ENCODE peak calls at places on chromosomes 7 and 10, in nine cellular contexts. One of them, this sample, is unnamed.

GRCh38 chr7:50342616-50343114 is 38.1 kb downstream of the IKZF1 start:
- DNase-seq in CD8-positive, alpha-beta memory T cell: peak; percentile 61
- DNase-seq in GM12864: no peak
- DNase-seq in myocyte: peak; percentile 10
- DNase-seq in activated CD8-positive, alpha-beta memory T cell treated with anti-CD3 and anti-CD28 coated beads for 48 hours: no peak
- DNase-seq in AG08396: no peak
- DNase-seq in OCI-M1: no peak
- DNase-seq in activated CD4-positive, alpha-beta T cell treated with anti-CD3 and anti-CD28 coated beads, Interleukin-2, amount 10 ng/mL, durations not matched to agents 7 days and 5 days: peak; percentile 57
- DNase-seq in left lobe of liver: no peak
- DNase-seq in this sample: no peak

GRCh38 chr10:129560355-129560754 is 93.3 kb downstream of the MGMT start:
- DNase-seq in left lobe of liver: peak; percentile 67
- DNase-seq in activated CD8-positive, alpha-beta memory T cell treated with anti-CD3 and anti-CD28 coated beads for 48 hours: no peak
- DNase-seq in OCI-M1: no peak
- DNase-seq in CD8-positive, alpha-beta memory T cell: no peak
- DNase-seq in activated CD4-positive, alpha-beta T cell treated with anti-CD3 and anti-CD28 coated beads, Interleukin-2, amount 10 ng/mL, durations not matched to agents 7 days and 5 days: no peak
- DNase-seq in myocyte: no peak
- DNase-seq in AG08396: no peak
- DNase-seq in GM12864: no peak
- DNase-seq in this sample: no peak

GRCh38 chr7:90804370-90804769 is 208.2 kb downstream of the CDK14 start:
- DNase-seq in CD8-positive, alpha-beta memory T cell: no peak
- DNase-seq in myocyte: no peak
- DNase-seq in OCI-M1: no peak
- DNase-seq in activated CD4-positive, alpha-beta T cell treated with anti-CD3 and anti-CD28 coated beads, Interleukin-2, amount 10 ng/mL, durations not matched to agents 7 days and 5 days: no peak
- DNase-seq in left lobe of liver: no peak
- DNase-seq in GM12864: no peak
- DNase-seq in AG08396: no peak
- DNase-seq in activated CD8-positive, alpha-beta memory T cell treated with anti-CD3 and anti-CD28 coated beads for 48 hours: no peak
- DNase-seq in this sample: no peak

GRCh38 chr7:27143950-27144798 is 693 bp upstream of the HOXA5 start:
- DNase-seq in activated CD8-positive, alpha-beta memory T cell treated with anti-CD3 and anti-CD28 coated beads for 48 hours: no peak
- DNase-seq in OCI-M1: no peak
- DNase-seq in AG08396: no peak
- DNase-seq in myocyte: no peak
- DNase-seq in activated CD4-positive, alpha-beta T cell treated with anti-CD3 and anti-CD28 coated beads, Interleukin-2, amount 10 ng/mL, durations not matched to agents 7 days and 5 days: no peak
- DNase-seq in left lobe of liver: peak; percentile 6
- DNase-seq in GM12864: no peak
- DNase-seq in CD8-positive, alpha-beta memory T cell: no peak
- DNase-seq in this sample: no peak

GRCh38 chr10:124149681-124150080 is 56.3 kb upstream of the CHST15 start:
- DNase-seq in myocyte: no peak
- DNase-seq in left lobe of liver: no peak
- DNase-seq in CD8-positive, alpha-beta memory T cell: no peak
- DNase-seq in activated CD4-positive, alpha-beta T cell treated with anti-CD3 and anti-CD28 coated beads, Interleukin-2, amount 10 ng/mL, durations not matched to agents 7 days and 5 days: peak; percentile 12
- DNase-seq in activated CD8-positive, alpha-beta memory T cell treated with anti-CD3 and anti-CD28 coated beads for 48 hours: no peak
- DNase-seq in AG08396: no peak
- DNase-seq in OCI-M1: no peak
- DNase-seq in GM12864: no peak
- DNase-seq in this sample: no peak

GRCh38 chr10:190216-190615 is 55.0 kb downstream of the ZMYND11 start:
- DNase-seq in activated CD8-positive, alpha-beta memory T cell treated with anti-CD3 and anti-CD28 coated beads for 48 hours: no peak
- DNase-seq in activated CD4-positive, alpha-beta T cell treated with anti-CD3 and anti-CD28 coated beads, Interleukin-2, amount 10 ng/mL, durations not matched to agents 7 days and 5 days: no peak
- DNase-seq in left lobe of liver: no peak
- DNase-seq in OCI-M1: no peak
- DNase-seq in GM12864: no peak
- DNase-seq in myocyte: no peak
- DNase-seq in CD8-positive, alpha-beta memory T cell: no peak
- DNase-seq in AG08396: no peak
- DNase-seq in this sample: no peak

GRCh38 chr10:10826125-10826524 is 191.5 kb upstream of the CELF2 start:
- DNase-seq in OCI-M1: no peak
- DNase-seq in CD8-positive, alpha-beta memory T cell: no peak
- DNase-seq in GM12864: no peak
- DNase-seq in activated CD8-positive, alpha-beta memory T cell treated with anti-CD3 and anti-CD28 coated beads for 48 hours: no peak
- DNase-seq in AG08396: no peak
- DNase-seq in myocyte: peak; percentile 20
- DNase-seq in left lobe of liver: no peak
- DNase-seq in activated CD4-positive, alpha-beta T cell treated with anti-CD3 and anti-CD28 coated beads, Interleukin-2, amount 10 ng/mL, durations not matched to agents 7 days and 5 days: no peak
- DNase-seq in this sample: peak; percentile 17

GRCh38 chr10:120891367-120891766 is 40.2 kb downstream of the WDR11 start:
- DNase-seq in GM12864: no peak
- DNase-seq in myocyte: no peak
- DNase-seq in activated CD4-positive, alpha-beta T cell treated with anti-CD3 and anti-CD28 coated beads, Interleukin-2, amount 10 ng/mL, durations not matched to agents 7 days and 5 days: no peak
- DNase-seq in CD8-positive, alpha-beta memory T cell: no peak
- DNase-seq in AG08396: no peak
- DNase-seq in activated CD8-positive, alpha-beta memory T cell treated with anti-CD3 and anti-CD28 coated beads for 48 hours: no peak
- DNase-seq in left lobe of liver: no peak
- DNase-seq in OCI-M1: peak; percentile 32
- DNase-seq in this sample: peak; percentile 11

GRCh38 chr7:147485660-147486210 is 1104.8 kb upstream of the C7orf33 start:
- DNase-seq in activated CD4-positive, alpha-beta T cell treated with anti-CD3 and anti-CD28 coated beads, Interleukin-2, amount 10 ng/mL, durations not matched to agents 7 days and 5 days: no peak
- DNase-seq in left lobe of liver: no peak
- DNase-seq in CD8-positive, alpha-beta memory T cell: no peak
- DNase-seq in AG08396: no peak
- DNase-seq in myocyte: no peak
- DNase-seq in OCI-M1: no peak
- DNase-seq in activated CD8-positive, alpha-beta memory T cell treated with anti-CD3 and anti-CD28 coated beads for 48 hours: no peak
- DNase-seq in GM12864: no peak
- DNase-seq in this sample: no peak

GRCh38 chr10:12707461-12708185 is 293.9 kb downstream of the CCDC3 start:
- DNase-seq in AG08396: peak; percentile 53
- DNase-seq in activated CD8-positive, alpha-beta memory T cell treated with anti-CD3 and anti-CD28 coated beads for 48 hours: no peak
- DNase-seq in activated CD4-positive, alpha-beta T cell treated with anti-CD3 and anti-CD28 coated beads, Interleukin-2, amount 10 ng/mL, durations not matched to agents 7 days and 5 days: peak; percentile 12
- DNase-seq in CD8-positive, alpha-beta memory T cell: no peak
- DNase-seq in OCI-M1: peak; percentile 70
- DNase-seq in left lobe of liver: peak; percentile 21
- DNase-seq in myocyte: peak; percentile 64
- DNase-seq in GM12864: no peak
- DNase-seq in this sample: peak; percentile 63

GRCh38 chr7:18345641-18346234 is 149.8 kb upstream of the HDAC9 start:
- DNase-seq in GM12864: no peak
- DNase-seq in OCI-M1: peak; percentile 70
- DNase-seq in CD8-positive, alpha-beta memory T cell: peak; percentile 13
- DNase-seq in AG08396: peak; percentile 5
- DNase-seq in activated CD4-positive, alpha-beta T cell treated with anti-CD3 and anti-CD28 coated beads, Interleukin-2, amount 10 ng/mL, durations not matched to agents 7 days and 5 days: peak; percentile 37
- DNase-seq in left lobe of liver: no peak
- DNase-seq in activated CD8-positive, alpha-beta memory T cell treated with anti-CD3 and anti-CD28 coated beads for 48 hours: no peak
- DNase-seq in myocyte: peak; percentile 64
- DNase-seq in this sample: peak; percentile 36

GRCh38 chr10:8279598-8279997 is 225.1 kb downstream of the GATA3 start:
- DNase-seq in OCI-M1: no peak
- DNase-seq in left lobe of liver: no peak
- DNase-seq in myocyte: no peak
- DNase-seq in GM12864: no peak
- DNase-seq in AG08396: peak; percentile 11
- DNase-seq in activated CD8-positive, alpha-beta memory T cell treated with anti-CD3 and anti-CD28 coated beads for 48 hours: no peak
- DNase-seq in activated CD4-positive, alpha-beta T cell treated with anti-CD3 and anti-CD28 coated beads, Interleukin-2, amount 10 ng/mL, durations not matched to agents 7 days and 5 days: no peak
- DNase-seq in CD8-positive, alpha-beta memory T cell: no peak
- DNase-seq in this sample: peak; percentile 35

GRCh38 chr7:30888783-30889182 is 22.9 kb upstream of the AQP1 start:
- DNase-seq in activated CD8-positive, alpha-beta memory T cell treated with anti-CD3 and anti-CD28 coated beads for 48 hours: no peak
- DNase-seq in CD8-positive, alpha-beta memory T cell: no peak
- DNase-seq in OCI-M1: no peak
- DNase-seq in activated CD4-positive, alpha-beta T cell treated with anti-CD3 and anti-CD28 coated beads, Interleukin-2, amount 10 ng/mL, durations not matched to agents 7 days and 5 days: no peak
- DNase-seq in AG08396: peak; percentile 88
- DNase-seq in myocyte: peak; percentile 86
- DNase-seq in left lobe of liver: no peak
- DNase-seq in GM12864: no peak
- DNase-seq in this sample: peak; percentile 92

GRCh38 chr7:150514748-150515222 is at the start of gene GIMAP7:
- DNase-seq in GM12864: peak; percentile 35
- DNase-seq in activated CD4-positive, alpha-beta T cell treated with anti-CD3 and anti-CD28 coated beads, Interleukin-2, amount 10 ng/mL, durations not matched to agents 7 days and 5 days: peak; percentile 86
- DNase-seq in left lobe of liver: no peak
- DNase-seq in OCI-M1: no peak
- DNase-seq in myocyte: no peak
- DNase-seq in CD8-positive, alpha-beta memory T cell: peak; percentile 84
- DNase-seq in AG08396: no peak
- DNase-seq in activated CD8-positive, alpha-beta memory T cell treated with anti-CD3 and anti-CD28 coated beads for 48 hours: no peak
- DNase-seq in this sample: no peak

GRCh38 chr7:115851291-115851690 is 179.3 kb downstream of the TFEC start:
- DNase-seq in myocyte: peak; percentile 57
- DNase-seq in activated CD4-positive, alpha-beta T cell treated with anti-CD3 and anti-CD28 coated beads, Interleukin-2, amount 10 ng/mL, durations not matched to agents 7 days and 5 days: no peak
- DNase-seq in OCI-M1: peak; percentile 72
- DNase-seq in left lobe of liver: no peak
- DNase-seq in GM12864: peak; percentile 3
- DNase-seq in AG08396: peak; percentile 10
- DNase-seq in activated CD8-positive, alpha-beta memory T cell treated with anti-CD3 and anti-CD28 coated beads for 48 hours: no peak
- DNase-seq in CD8-positive, alpha-beta memory T cell: no peak
- DNase-seq in this sample: peak; percentile 28

GRCh38 chr7:155291045-155291530 is 6.6 kb upstream of the INSIG1 start:
- DNase-seq in AG08396: peak; percentile 68
- DNase-seq in activated CD8-positive, alpha-beta memory T cell treated with anti-CD3 and anti-CD28 coated beads for 48 hours: peak; percentile 9
- DNase-seq in CD8-positive, alpha-beta memory T cell: no peak
- DNase-seq in left lobe of liver: peak; percentile 47
- DNase-seq in GM12864: no peak
- DNase-seq in activated CD4-positive, alpha-beta T cell treated with anti-CD3 and anti-CD28 coated beads, Interleukin-2, amount 10 ng/mL, durations not matched to agents 7 days and 5 days: no peak
- DNase-seq in myocyte: peak; percentile 91
- DNase-seq in OCI-M1: peak; percentile 14
- DNase-seq in this sample: peak; percentile 77

GRCh38 chr10:1202343-1202742 is 146.2 kb downstream of the WDR37 start:
- DNase-seq in CD8-positive, alpha-beta memory T cell: no peak
- DNase-seq in left lobe of liver: no peak
- DNase-seq in myocyte: no peak
- DNase-seq in AG08396: no peak
- DNase-seq in GM12864: no peak
- DNase-seq in OCI-M1: no peak
- DNase-seq in activated CD8-positive, alpha-beta memory T cell treated with anti-CD3 and anti-CD28 coated beads for 48 hours: no peak
- DNase-seq in activated CD4-positive, alpha-beta T cell treated with anti-CD3 and anti-CD28 coated beads, Interleukin-2, amount 10 ng/mL, durations not matched to agents 7 days and 5 days: no peak
- DNase-seq in this sample: no peak

GRCh38 chr10:8037199-8037801 is 17.2 kb upstream of the GATA3 start:
- DNase-seq in GM12864: no peak
- DNase-seq in AG08396: no peak
- DNase-seq in activated CD4-positive, alpha-beta T cell treated with anti-CD3 and anti-CD28 coated beads, Interleukin-2, amount 10 ng/mL, durations not matched to agents 7 days and 5 days: no peak
- DNase-seq in CD8-positive, alpha-beta memory T cell: peak; percentile 6
- DNase-seq in OCI-M1: no peak
- DNase-seq in myocyte: no peak
- DNase-seq in left lobe of liver: no peak
- DNase-seq in activated CD8-positive, alpha-beta memory T cell treated with anti-CD3 and anti-CD28 coated beads for 48 hours: no peak
- DNase-seq in this sample: peak; percentile 14

GRCh38 chr7:121305109-121305508 is 23.7 kb upstream of the WNT16 start:
- DNase-seq in CD8-positive, alpha-beta memory T cell: no peak
- DNase-seq in AG08396: peak; percentile 22
- DNase-seq in activated CD8-positive, alpha-beta memory T cell treated with anti-CD3 and anti-CD28 coated beads for 48 hours: no peak
- DNase-seq in GM12864: no peak
- DNase-seq in OCI-M1: no peak
- DNase-seq in myocyte: no peak
- DNase-seq in activated CD4-positive, alpha-beta T cell treated with anti-CD3 and anti-CD28 coated beads, Interleukin-2, amount 10 ng/mL, durations not matched to agents 7 days and 5 days: no peak
- DNase-seq in left lobe of liver: no peak
- DNase-seq in this sample: peak; percentile 51

GRCh38 chr10:125137601-125138438 is 22.5 kb downstream of the CTBP2 start:
- DNase-seq in left lobe of liver: no peak
- DNase-seq in myocyte: no peak
- DNase-seq in AG08396: no peak
- DNase-seq in activated CD4-positive, alpha-beta T cell treated with anti-CD3 and anti-CD28 coated beads, Interleukin-2, amount 10 ng/mL, durations not matched to agents 7 days and 5 days: no peak
- DNase-seq in OCI-M1: no peak
- DNase-seq in CD8-positive, alpha-beta memory T cell: no peak
- DNase-seq in activated CD8-positive, alpha-beta memory T cell treated with anti-CD3 and anti-CD28 coated beads for 48 hours: no peak
- DNase-seq in GM12864: no peak
- DNase-seq in this sample: no peak

GRCh38 chr7:139588632-139589031 is 65.1 kb downstream of the CLEC2L start:
- DNase-seq in CD8-positive, alpha-beta memory T cell: no peak
- DNase-seq in activated CD8-positive, alpha-beta memory T cell treated with anti-CD3 and anti-CD28 coated beads for 48 hours: no peak
- DNase-seq in left lobe of liver: peak; percentile 24
- DNase-seq in OCI-M1: no peak
- DNase-seq in activated CD4-positive, alpha-beta T cell treated with anti-CD3 and anti-CD28 coated beads, Interleukin-2, amount 10 ng/mL, durations not matched to agents 7 days and 5 days: no peak
- DNase-seq in myocyte: peak; percentile 99
- DNase-seq in AG08396: peak; percentile 61
- DNase-seq in GM12864: no peak
- DNase-seq in this sample: peak; percentile 59

GRCh38 chr7:129341838-129342806 is 92.1 kb upstream of the STRIP2 start:
- DNase-seq in CD8-positive, alpha-beta memory T cell: no peak
- DNase-seq in GM12864: no peak
- DNase-seq in left lobe of liver: no peak
- DNase-seq in OCI-M1: no peak
- DNase-seq in activated CD8-positive, alpha-beta memory T cell treated with anti-CD3 and anti-CD28 coated beads for 48 hours: no peak
- DNase-seq in AG08396: no peak
- DNase-seq in activated CD4-positive, alpha-beta T cell treated with anti-CD3 and anti-CD28 coated beads, Interleukin-2, amount 10 ng/mL, durations not matched to agents 7 days and 5 days: no peak
- DNase-seq in myocyte: no peak
- DNase-seq in this sample: no peak

GRCh38 chr7:96246972-96247371 is 74.9 kb downstream of the SLC25A13 start:
- DNase-seq in CD8-positive, alpha-beta memory T cell: no peak
- DNase-seq in activated CD4-positive, alpha-beta T cell treated with anti-CD3 and anti-CD28 coated beads, Interleukin-2, amount 10 ng/mL, durations not matched to agents 7 days and 5 days: no peak
- DNase-seq in GM12864: no peak
- DNase-seq in left lobe of liver: no peak
- DNase-seq in OCI-M1: no peak
- DNase-seq in activated CD8-positive, alpha-beta memory T cell treated with anti-CD3 and anti-CD28 coated beads for 48 hours: no peak
- DNase-seq in AG08396: no peak
- DNase-seq in myocyte: no peak
- DNase-seq in this sample: no peak

GRCh38 chr7:7870590-7870989 is 98.0 kb upstream of the GLCCI1 start:
- DNase-seq in AG08396: no peak
- DNase-seq in activated CD4-positive, alpha-beta T cell treated with anti-CD3 and anti-CD28 coated beads, Interleukin-2, amount 10 ng/mL, durations not matched to agents 7 days and 5 days: no peak
- DNase-seq in myocyte: peak; percentile 65
- DNase-seq in left lobe of liver: no peak
- DNase-seq in GM12864: no peak
- DNase-seq in activated CD8-positive, alpha-beta memory T cell treated with anti-CD3 and anti-CD28 coated beads for 48 hours: no peak
- DNase-seq in CD8-positive, alpha-beta memory T cell: no peak
- DNase-seq in OCI-M1: no peak
- DNase-seq in this sample: no peak

GRCh38 chr10:122176232-122176865 is 94.7 kb upstream of the BTBD16 start:
- DNase-seq in activated CD4-positive, alpha-beta T cell treated with anti-CD3 and anti-CD28 coated beads, Interleukin-2, amount 10 ng/mL, durations not matched to agents 7 days and 5 days: no peak
- DNase-seq in AG08396: no peak
- DNase-seq in myocyte: no peak
- DNase-seq in OCI-M1: no peak
- DNase-seq in left lobe of liver: no peak
- DNase-seq in CD8-positive, alpha-beta memory T cell: no peak
- DNase-seq in activated CD8-positive, alpha-beta memory T cell treated with anti-CD3 and anti-CD28 coated beads for 48 hours: no peak
- DNase-seq in GM12864: no peak
- DNase-seq in this sample: no peak

This sample was measured in AG20443.